ENCODE peak calls at places on chromosomes 7 and 10, in seven cellular contexts. L is left ventricle myocardium inferior, Q is RWPE2, O is memory B cell, M is Kasumi-1, U is amygdala, Z is AG09309. J is an unnamed sample.

GRCh38 chr10:126538439-126539140 is 131.9 kb downstream of the C10orf90 start:
- DNase-seq in L (no peak), Q (no peak), O (no peak), M (no peak), U (no peak), Z (no peak), J (no peak)

GRCh38 chr10:74955796-74956195 is 129.4 kb downstream of the KAT6B start:
- DNase-seq in L (no peak), Q (no peak), O (no peak), M (no peak), U (no peak), Z (no peak), J (no peak)

GRCh38 chr10:91798736-91799579 is 732 bp downstream of the TNKS2 start:
- DNase-seq in L (peak), Q (no peak), O (no peak), M (peak), U (peak), Z (no peak), J (peak)

GRCh38 chr7:55366461-55367138 is 1.5 kb downstream of the LANCL2 start:
- DNase-seq in L (no peak), Q (no peak), O (no peak), M (peak), U (no peak), Z (no peak), J (no peak)

GRCh38 chr7:21099955-21100354 is 313.3 kb upstream of the SP8 start:
- DNase-seq in L (no peak), Q (no peak), O (no peak), M (no peak), U (no peak), Z (no peak), J (no peak)

GRCh38 chr10:102593074-102593803 is 51.0 kb upstream of the TRIM8 start:
- DNase-seq in L (no peak), Q (no peak), O (no peak), M (no peak), U (no peak), Z (no peak), J (no peak)

GRCh38 chr7:73941836-73942551 is 81.0 kb downstream of the TMEM270 start:
- DNase-seq in L (no peak), Q (no peak), O (no peak), M (no peak), U (no peak), Z (peak), J (no peak)

GRCh38 chr10:1166101-1166827 is 110.1 kb downstream of the WDR37 start:
- DNase-seq in L (no peak), Q (no peak), O (no peak), M (no peak), U (no peak), Z (no peak), J (no peak)

GRCh38 chr10:22992621-22993020 is 64.8 kb downstream of the ARMC3 start:
- DNase-seq in L (no peak), Q (no peak), O (no peak), M (no peak), U (no peak), Z (no peak), J (no peak)

GRCh38 chr10:110265573-110266193 is 39.0 kb downstream of the SMNDC1 start:
- DNase-seq in L (no peak), Q (no peak), O (no peak), M (no peak), U (no peak), Z (no peak), J (no peak)

GRCh38 chr10:102646610-102647432 is 2.5 kb downstream of the TRIM8 start:
- DNase-seq in L (no peak), Q (no peak), O (peak), M (no peak), U (peak), Z (no peak), J (peak)

GRCh38 chr7:154350892-154351291 is 298.7 kb downstream of the DPP6 start:
- DNase-seq in L (no peak), Q (no peak), O (no peak), M (no peak), U (no peak), Z (no peak), J (no peak)

GRCh38 chr10:74436523-74437170 is 285.6 kb downstream of the ADK start:
- DNase-seq in L (no peak), Q (no peak), O (no peak), M (no peak), U (no peak), Z (no peak), J (no peak)

GRCh38 chr7:158292948-158293347 is 294.7 kb downstream of the PTPRN2 start:
- DNase-seq in L (no peak), Q (no peak), O (no peak), M (no peak), U (no peak), Z (no peak), J (no peak)

GRCh38 chr10:26697922-26698608 is 564 bp downstream of the PDSS1 start:
- DNase-seq in L (no peak), Q (no peak), O (no peak), M (peak), U (no peak), Z (no peak), J (peak)

GRCh38 chr7:106062521-106062931 is 49.6 kb downstream of the SYPL1 start:
- DNase-seq in L (no peak), Q (no peak), O (no peak), M (no peak), U (no peak), Z (no peak), J (no peak)

GRCh38 chr7:17623546-17624185 is 316.6 kb downstream of the SNX13 start:
- DNase-seq in L (no peak), Q (no peak), O (no peak), M (no peak), U (no peak), Z (no peak), J (no peak)

GRCh38 chr7:142301923-142302550 is 44.2 kb upstream of the PRSS58 start:
- DNase-seq in L (no peak), Q (no peak), O (no peak), M (peak), U (no peak), Z (no peak), J (no peak)

GRCh38 chr10:91567815-91568214 is 65.1 kb downstream of the PPP1R3C start:
- DNase-seq in L (no peak), Q (no peak), O (no peak), M (no peak), U (no peak), Z (no peak), J (no peak)

GRCh38 chr10:20466731-20467130 is 430.4 kb downstream of the NEBL start:
- DNase-seq in L (no peak), Q (no peak), O (no peak), M (no peak), U (no peak), Z (no peak), J (no peak)

GRCh38 chr10:87656431-87657072 is 3.1 kb upstream of the PAPSS2 start:
- DNase-seq in L (no peak), Q (no peak), O (no peak), M (peak), U (peak), Z (no peak), J (no peak)

GRCh38 chr7:132690174-132690573 is 113.9 kb upstream of the PLXNA4 start:
- DNase-seq in L (no peak), Q (no peak), O (no peak), M (no peak), U (no peak), Z (no peak), J (no peak)

GRCh38 chr10:44417761-44418160 is 32.9 kb upstream of the CXCL12 start:
- DNase-seq in L (no peak), Q (no peak), O (no peak), M (no peak), U (no peak), Z (no peak), J (no peak)

GRCh38 chr10:62582804-62583208 is 208.6 kb downstream of the ZNF365 start:
- DNase-seq in L (peak), Q (peak), O (no peak), M (no peak), U (no peak), Z (peak), J (peak)

GRCh38 chr10:6746782-6747181 is 166.7 kb upstream of the PRKCQ start:
- DNase-seq in L (no peak), Q (no peak), O (no peak), M (no peak), U (no peak), Z (no peak), J (no peak)

GRCh38 chr7:22663319-22663718 is 63.7 kb upstream of the IL6 start:
- DNase-seq in L (no peak), Q (no peak), O (no peak), M (no peak), U (no peak), Z (peak), J (no peak)

GRCh38 chr7:134395604-134396003 is 63.3 kb downstream of the AKR1B1 start:
- DNase-seq in L (no peak), Q (no peak), O (no peak), M (no peak), U (no peak), Z (no peak), J (no peak)

GRCh38 chr7:114554781-114555537 is 140.3 kb downstream of the FOXP2 start:
- DNase-seq in L (no peak), Q (no peak), O (no peak), M (peak), U (no peak), Z (peak), J (no peak)

GRCh38 chr10:49177391-49178355 is 10.5 kb downstream of the TMEM273 start:
- DNase-seq in L (peak), Q (no peak), O (no peak), M (no peak), U (peak), Z (peak), J (no peak)

GRCh38 chr7:41239596-41239995 is 463.3 kb downstream of the INHBA start:
- DNase-seq in L (no peak), Q (no peak), O (no peak), M (no peak), U (no peak), Z (no peak), J (no peak)

GRCh38 chr7:46569117-46569433 is 648.0 kb upstream of the IGFBP3 start:
- DNase-seq in L (no peak), Q (no peak), O (no peak), M (no peak), U (no peak), Z (no peak), J (peak)

GRCh38 chr10:77744249-77744648 is 106.6 kb upstream of the KCNMA1 start:
- DNase-seq in L (no peak), Q (no peak), O (no peak), M (no peak), U (no peak), Z (no peak), J (no peak)

GRCh38 chr10:71647526-71648354 is 71.8 kb downstream of the C10orf105 start:
- DNase-seq in L (no peak), Q (no peak), O (no peak), M (peak), U (no peak), Z (no peak), J (no peak)

GRCh38 chr10:5413012-5413938 is 918 bp downstream of the NET1 start:
- DNase-seq in L (no peak), Q (peak), O (no peak), M (peak), U (no peak), Z (no peak), J (no peak)

GRCh38 chr10:22611425-22612111 is 102.8 kb downstream of the PIP4K2A start:
- DNase-seq in L (no peak), Q (no peak), O (no peak), M (peak), U (no peak), Z (no peak), J (no peak)

GRCh38 chr7:16934947-16935742 is 53.4 kb upstream of the AGR3 start:
- DNase-seq in L (no peak), Q (no peak), O (no peak), M (no peak), U (no peak), Z (no peak), J (no peak)

GRCh38 chr10:71712572-71713134 is 6.9 kb downstream of the C10orf105 start:
- DNase-seq in L (no peak), Q (no peak), O (no peak), M (no peak), U (no peak), Z (no peak), J (no peak)